ENCODE peak calls at places on chromosomes 1 and 21, in four cellular contexts. K, F, X and I are unnamed samples.

GRCh38 chr1:23593556-23594148 is 34.4 kb upstream of the ID3 start:
- DNase-seq in K (peak), F (no peak), X (peak), I (peak)

GRCh38 chr1:17629460-17629859 is 90.0 kb downstream of the ARHGEF10L start:
- DNase-seq in K (no peak), F (no peak), X (no peak), I (no peak)

GRCh38 chr1:226816585-226816984 is 53.8 kb upstream of the PSEN2 start:
- DNase-seq in K (no peak), F (no peak), X (no peak), I (no peak)

GRCh38 chr1:37726191-37726590 is 33.9 kb downstream of the CDCA8 start:
- DNase-seq in K (no peak), F (no peak), X (no peak), I (no peak)

GRCh38 chr1:52899445-52899894 is 22.1 kb downstream of the ECHDC2 start:
- DNase-seq in K (no peak), F (no peak), X (no peak), I (no peak)

GRCh38 chr1:7172804-7173203 is 387.6 kb downstream of the CAMTA1 start:
- DNase-seq in K (no peak), F (no peak), X (no peak), I (no peak)

GRCh38 chr1:150141452-150141851 is 8.3 kb upstream of the PLEKHO1 start:
- DNase-seq in K (no peak), F (no peak), X (no peak), I (no peak)

GRCh38 chr1:205692406-205692805 is 12.1 kb upstream of the SLC45A3 start:
- DNase-seq in K (no peak), F (no peak), X (no peak), I (no peak)

GRCh38 chr1:220527279-220528048 is 472 bp upstream of the MARK1 start:
- DNase-seq in K (no peak), F (no peak), X (no peak), I (peak)

GRCh38 chr1:161502181-161502580 is 3.1 kb upstream of the FCGR2A start:
- DNase-seq in K (no peak), F (no peak), X (no peak), I (no peak)

GRCh38 chr21:15015622-15016471 is 49.0 kb downstream of the NRIP1 start:
- DNase-seq in K (peak), F (no peak), X (no peak), I (no peak)

GRCh38 chr1:41023279-41023990 is 1.9 kb upstream of the SLFNL1 start:
- DNase-seq in K (no peak), F (no peak), X (no peak), I (no peak)

GRCh38 chr1:17068789-17069188 is 15.0 kb upstream of the SDHB start:
- DNase-seq in K (no peak), F (no peak), X (no peak), I (no peak)

GRCh38 chr1:202163281-202164270 is 3.2 kb upstream of the PTPN7 start:
- DNase-seq in K (no peak), F (no peak), X (no peak), I (no peak)

GRCh38 chr1:77322061-77322900 is 40.5 kb downstream of the AK5 start:
- DNase-seq in K (peak), F (no peak), X (peak), I (no peak)

GRCh38 chr1:198272492-198272891 is 115.7 kb downstream of the NEK7 start:
- DNase-seq in K (no peak), F (no peak), X (no peak), I (no peak)

GRCh38 chr1:155219592-155220031 is 11.1 kb downstream of the MTX1 start:
- DNase-seq in K (no peak), F (no peak), X (no peak), I (no peak)

GRCh38 chr1:215640429-215641148 is 73.5 kb downstream of the KCTD3 start:
- DNase-seq in K (no peak), F (no peak), X (no peak), I (no peak)

GRCh38 chr21:21952566-21952965 is 954.4 kb downstream of the NCAM2 start:
- DNase-seq in K (no peak), F (no peak), X (no peak), I (no peak)

GRCh38 chr1:24390924-24391782 is 22.4 kb downstream of the STPG1 start:
- DNase-seq in K (peak), F (peak), X (peak), I (peak)

GRCh38 chr1:45913925-45914501 is 110.6 kb downstream of the MAST2 start:
- DNase-seq in K (no peak), F (no peak), X (no peak), I (no peak)

GRCh38 chr1:185853739-185854138 is 119.5 kb downstream of the HMCN1 start:
- DNase-seq in K (peak), F (no peak), X (no peak), I (no peak)

GRCh38 chr21:43313939-43314405 is 113.0 kb downstream of the SIK1 start:
- DNase-seq in K (no peak), F (no peak), X (no peak), I (no peak)

GRCh38 chr1:2381741-2382620 is 9.4 kb downstream of the MORN1 start:
- DNase-seq in K (peak), F (peak), X (peak), I (peak)

GRCh38 chr1:97412155-97412554 is 508.7 kb downstream of the DPYD start:
- DNase-seq in K (no peak), F (no peak), X (no peak), I (no peak)

GRCh38 chr21:27129215-27129614 is 162.3 kb upstream of the ADAMTS5 start:
- DNase-seq in K (no peak), F (no peak), X (no peak), I (no peak)

DNA sequence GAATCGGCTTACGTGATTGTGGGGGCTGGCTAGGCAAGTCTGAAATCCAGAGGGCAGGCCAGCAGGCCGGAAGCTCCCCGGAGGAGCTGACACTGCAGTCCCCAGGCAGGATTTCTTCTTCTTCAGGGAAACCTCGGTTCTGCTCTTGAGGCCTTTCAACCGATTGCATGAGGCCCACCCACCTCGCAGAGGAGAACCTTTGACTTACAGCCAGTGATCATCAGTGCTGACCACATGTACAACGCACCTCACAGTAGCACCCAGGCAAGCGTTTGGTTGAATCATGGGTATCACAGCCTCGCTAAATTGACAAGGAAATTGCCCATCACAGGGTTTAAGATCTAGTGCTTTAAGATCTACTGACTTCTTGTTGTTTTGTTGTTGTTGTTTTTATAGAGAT is 23.6 kb upstream of the GPR157 start:
- DNase-seq in K (no peak), F (no peak), X (no peak), I (no peak)
- H3K27ac ChIP-seq in K (no peak), F (no peak), X (no peak), I (no peak)

GRCh38 chr1:244730934-244731434 is 78.1 kb downstream of the DESI2 start:
- DNase-seq in K (no peak), F (no peak), X (no peak), I (no peak)

GRCh38 chr1:244735404-244735803 is 82.5 kb downstream of the DESI2 start:
- DNase-seq in K (no peak), F (no peak), X (no peak), I (no peak)

GRCh38 chr1:244732846-244733450 is 80.0 kb downstream of the DESI2 start:
- DNase-seq in K (no peak), F (no peak), X (no peak), I (no peak)

GRCh38 chr1:244731651-244732050 is 78.7 kb downstream of the DESI2 start:
- DNase-seq in K (no peak), F (no peak), X (no peak), I (no peak)

GRCh38 chr1:244730153-244730933 is 77.4 kb downstream of the DESI2 start:
- DNase-seq in K (peak), F (peak), X (peak), I (no peak)
- H3K27ac ChIP-seq in K (peak), F (no peak), X (no peak), I (no peak)

GRCh38 chr1:87450615-87451209 is 122.0 kb downstream of the LMO4 start:
- DNase-seq in K (no peak), F (peak), X (no peak), I (no peak)

GRCh38 chr1:87450136-87450535 is 121.5 kb downstream of the LMO4 start:
- DNase-seq in K (no peak), F (no peak), X (no peak), I (no peak)

GRCh38 chr1:87449348-87449963 is 120.8 kb downstream of the LMO4 start:
- DNase-seq in K (no peak), F (peak), X (no peak), I (peak)

GRCh38 chr1:87452648-87453047 is 124.0 kb downstream of the LMO4 start:
- DNase-seq in K (no peak), F (no peak), X (no peak), I (no peak)

DNA sequence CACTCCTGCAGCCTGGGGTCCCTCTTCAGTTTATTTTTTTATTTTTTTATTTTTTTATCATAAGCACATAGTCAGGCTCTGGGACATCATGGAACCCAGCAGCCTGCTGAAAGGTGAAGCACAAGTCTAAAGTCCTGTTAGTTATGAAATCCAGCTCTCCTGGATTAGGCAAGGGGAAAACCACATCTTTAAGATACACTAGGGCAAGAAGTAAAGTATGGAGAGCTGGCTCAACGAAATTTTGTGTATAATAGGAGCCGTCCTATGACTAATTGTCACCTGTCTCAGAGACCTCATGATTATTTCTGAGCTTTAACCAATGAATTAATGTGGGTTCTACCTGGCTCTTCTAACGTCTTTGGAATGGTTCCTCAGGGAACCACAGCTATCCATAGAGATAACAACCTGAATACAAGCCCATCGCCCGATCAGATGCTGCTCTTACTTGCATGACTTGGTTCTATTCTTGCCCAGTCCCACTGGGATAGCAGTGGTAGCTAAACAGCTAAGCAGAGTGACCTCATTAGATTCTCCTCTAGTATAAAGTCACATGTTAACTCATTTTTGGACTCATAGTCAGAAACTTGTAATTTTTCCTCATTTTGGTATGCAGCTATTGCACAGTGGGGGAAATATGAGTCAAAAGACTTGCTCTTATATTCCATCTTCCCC is 122.7 kb downstream of the LMO4 start:
- DNase-seq in K (no peak), F (no peak), X (no peak), I (no peak)
- H3K27ac ChIP-seq in K (no peak), F (no peak), X (no peak), I (no peak)

DNA sequence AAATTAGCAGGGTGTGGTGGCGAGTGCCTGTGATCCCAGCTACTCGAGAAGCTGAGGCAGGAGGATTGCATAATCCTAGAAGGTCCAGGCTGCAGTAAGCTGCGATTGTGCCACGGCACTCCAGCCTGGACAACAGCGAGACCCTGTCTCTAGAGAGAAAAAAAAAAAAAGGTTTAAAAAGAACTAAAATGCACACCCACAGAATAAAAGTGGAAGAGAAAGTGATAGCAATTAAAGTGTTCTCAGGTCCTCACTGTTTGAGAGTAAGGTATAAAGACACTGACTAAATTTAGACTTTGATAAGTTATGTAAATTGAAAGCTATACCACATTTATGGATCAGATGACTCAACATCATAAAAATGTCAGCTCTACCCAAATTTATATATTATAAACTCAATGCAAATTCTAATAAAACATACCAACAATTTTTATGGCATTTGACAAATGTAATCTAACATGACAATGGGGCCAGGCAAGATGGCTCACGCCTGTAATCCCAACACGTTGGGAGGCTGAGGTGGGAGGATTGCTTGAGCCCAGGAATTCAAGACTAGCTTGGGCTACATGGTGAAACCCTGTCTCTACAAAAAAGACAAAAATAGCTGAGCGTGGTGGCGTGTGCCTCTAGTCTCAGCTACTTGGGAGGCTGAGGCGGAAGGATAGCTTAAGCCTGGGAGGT is 11.8 kb downstream of the ZBTB17 start:
- DNase-seq in K (no peak), F (no peak), X (no peak), I (no peak)
- H3K27ac ChIP-seq in K (peak), F (peak), X (no peak), I (no peak)

DNA sequence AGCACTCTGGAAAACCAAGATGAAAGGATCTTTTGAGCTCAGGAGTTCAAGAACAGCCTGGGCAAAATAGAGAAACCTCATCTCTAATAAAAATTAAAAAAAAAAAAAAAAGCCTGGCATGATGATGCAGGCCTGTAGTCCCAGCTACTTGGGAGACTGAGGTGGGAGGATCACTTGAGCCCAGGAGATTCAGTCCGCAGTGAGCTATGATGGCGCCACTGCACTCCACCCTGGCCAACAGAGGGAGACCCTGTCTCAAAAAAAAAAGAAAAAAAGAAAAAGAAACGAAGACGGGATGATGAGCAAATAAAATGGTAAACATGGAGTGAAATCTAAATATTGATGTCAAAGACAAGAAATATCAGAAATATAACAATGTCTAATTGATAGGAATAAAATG is 31.6 kb downstream of the ATP2B4 start:
- DNase-seq in K (no peak), F (no peak), X (no peak), I (no peak)
- H3K27ac ChIP-seq in K (no peak), F (no peak), X (no peak), I (no peak)

GRCh38 chr1:42340898-42341297 is 5.9 kb upstream of the FOXJ3 start:
- DNase-seq in K (no peak), F (no peak), X (no peak), I (no peak)
- H3K27ac ChIP-seq in K (no peak), F (peak), X (peak), I (peak)

GRCh38 chr1:28505406-28506187 is at the start of gene RCC1:
- DNase-seq in K (peak), F (peak), X (peak), I (peak)

GRCh38 chr1:28503117-28503516 is 2.7 kb upstream of the RCC1 start:
- DNase-seq in K (no peak), F (no peak), X (no peak), I (no peak)

GRCh38 chr1:28506907-28507246 is 1.0 kb downstream of the RCC1 start:
- DNase-seq in K (no peak), F (no peak), X (no peak), I (no peak)

GRCh38 chr1:28499553-28499952 is 6.3 kb upstream of the RCC1 start:
- DNase-seq in K (no peak), F (no peak), X (no peak), I (no peak)

DNA sequence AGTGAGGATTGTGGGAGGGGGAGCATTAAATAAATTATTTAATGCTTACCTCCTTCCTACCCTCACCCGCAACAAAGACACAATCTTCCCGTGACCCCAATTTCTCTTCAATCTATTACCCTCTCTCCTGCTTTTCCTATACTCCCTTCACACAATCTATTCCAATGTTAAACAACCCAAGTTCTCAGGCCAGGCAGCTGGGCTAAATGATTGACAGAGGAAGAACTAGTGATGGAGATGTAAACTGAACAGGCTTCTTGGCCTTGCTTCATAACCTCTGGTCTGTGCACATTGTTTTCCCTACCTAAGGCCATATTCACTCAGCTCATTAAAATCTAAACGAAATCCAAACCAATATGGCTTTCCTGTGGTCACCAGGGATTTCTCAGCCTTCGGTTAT is 3.9 kb upstream of the RCC1 start:
- DNase-seq in K (no peak), F (no peak), X (no peak), I (no peak)
- H3K27ac ChIP-seq in K (no peak), F (peak), X (peak), I (no peak)

GRCh38 chr1:10940451-10940804 is 72.0 kb upstream of the TARDBP start:
- DNase-seq in K (no peak), F (no peak), X (no peak), I (no peak)
- H3K27ac ChIP-seq in K (no peak), F (no peak), X (no peak), I (no peak)

DNA sequence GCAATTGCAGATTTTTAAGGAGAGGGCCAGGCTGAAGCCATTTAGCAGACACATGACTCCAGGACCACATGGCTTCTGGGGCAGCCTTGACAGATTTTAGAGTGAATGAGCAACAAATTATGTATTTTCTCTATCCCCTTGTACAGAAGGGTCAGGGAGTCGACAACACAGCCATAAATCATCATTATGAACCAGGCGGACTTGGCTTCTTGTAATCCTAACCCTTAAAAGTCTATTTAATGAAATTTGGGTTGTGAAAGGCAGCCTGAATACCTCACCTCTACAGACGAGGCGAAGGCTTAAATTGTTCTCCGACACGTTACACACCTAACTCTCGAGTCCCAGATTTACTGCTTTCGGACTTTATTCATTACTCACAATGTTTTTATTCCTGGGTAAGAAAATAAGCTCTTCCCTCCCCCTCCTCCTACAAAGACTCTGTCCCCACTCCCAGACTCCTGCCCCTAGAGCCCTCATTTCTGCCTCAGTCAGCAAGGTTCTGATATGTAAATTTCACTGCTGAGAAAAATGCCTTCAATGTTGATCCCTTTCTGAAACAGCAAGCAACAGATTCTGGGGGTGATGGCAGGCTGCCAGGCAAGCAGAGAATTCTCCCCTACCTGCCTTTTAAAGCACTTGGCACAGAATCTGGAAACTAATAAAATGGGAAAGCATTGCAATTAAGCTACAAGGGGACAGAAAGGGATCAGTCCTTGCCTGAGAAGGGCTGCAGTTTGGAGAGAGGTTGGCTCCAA is 51.6 kb downstream of the PLPP3 start:
- DNase-seq in K (no peak), F (no peak), X (no peak), I (no peak)
- H3K27ac ChIP-seq in K (no peak), F (peak), X (peak), I (no peak)